ENCODE peak calls at places on chromosomes 16 and 17, in seven cellular contexts. K is activated T-cell treated with anti-CD3 and anti-CD28 coated beads, Interleukin-2, amount 50 U/mL, for 1 hour; R is C1 segment of cervical spinal cord; P is anterior cingulate cortex; U is NCI-H1694 treated with DMSO at 0.1 percent for 48 hours; X is BE2C; S is endothelial cell of umbilical vein. F is an unnamed sample.

GRCh38 chr16:57091200-57091989 is 988 bp upstream of the CPNE2 start:
- DNase-seq in K (no peak), R (no peak), P (peak), U (no peak), X (peak), S (peak), F (peak)

GRCh38 chr16:1535391-1536291 is 2.2 kb downstream of the TMEM204 start:
- DNase-seq in K (peak), R (no peak), P (no peak), U (no peak), X (peak), S (no peak), F (no peak)

GRCh38 chr16:8113843-8114242 is 476.5 kb downstream of the TMEM114 start:
- DNase-seq in K (no peak), R (no peak), P (no peak), U (no peak), X (no peak), S (no peak), F (no peak)

GRCh38 chr17:7042507-7043194 is 1.2 kb downstream of the SLC16A11 start:
- DNase-seq in K (peak), R (no peak), P (no peak), U (no peak), X (no peak), S (no peak), F (no peak)

GRCh38 chr16:68434654-68435210 is 13.6 kb downstream of the SMPD3 start:
- DNase-seq in K (no peak), R (no peak), P (no peak), U (no peak), X (no peak), S (no peak), F (no peak)

GRCh38 chr16:87369117-87369775 is 14.3 kb downstream of the FBXO31 start:
- DNase-seq in K (no peak), R (no peak), P (no peak), U (no peak), X (no peak), S (no peak), F (no peak)

GRCh38 chr17:46139365-46140210 is 53.6 kb downstream of the KANSL1 start:
- DNase-seq in K (no peak), R (no peak), P (no peak), U (no peak), X (no peak), S (no peak), F (no peak)

GRCh38 chr16:89322381-89323119 is 105.0 kb downstream of the ZNF778 start:
- DNase-seq in K (no peak), R (no peak), P (no peak), U (no peak), X (peak), S (peak), F (no peak)

GRCh38 chr16:17435324-17435723 is 35.4 kb downstream of the XYLT1 start:
- DNase-seq in K (no peak), R (no peak), P (no peak), U (no peak), X (no peak), S (no peak), F (no peak)

GRCh38 chr16:2001035-2001434 is 8.6 kb downstream of the ZNF598 start:
- DNase-seq in K (no peak), R (no peak), P (no peak), U (no peak), X (peak), S (no peak), F (no peak)

GRCh38 chr17:21058098-21058893 is 15.5 kb upstream of the USP22 start:
- DNase-seq in K (no peak), R (no peak), P (no peak), U (no peak), X (peak), S (no peak), F (no peak)

GRCh38 chr16:82990155-82990554 is 363.4 kb downstream of the CDH13 start:
- DNase-seq in K (no peak), R (no peak), P (no peak), U (no peak), X (no peak), S (no peak), F (no peak)

GRCh38 chr16:12337776-12338655 is 361.5 kb downstream of the SNX29 start:
- DNase-seq in K (no peak), R (no peak), P (no peak), U (no peak), X (no peak), S (peak), F (no peak)

GRCh38 chr17:13736915-13737314 is 135.2 kb upstream of the HS3ST3A1 start:
- DNase-seq in K (no peak), R (no peak), P (no peak), U (no peak), X (no peak), S (no peak), F (no peak)

GRCh38 chr16:64311241-64311640 is 810.6 kb downstream of the CDH11 start:
- DNase-seq in K (no peak), R (no peak), P (no peak), U (no peak), X (no peak), S (no peak), F (no peak)

F was measured in WERI-Rb-1.